ENCODE peak calls at places on chromosomes 16 and 17, in seven cellular contexts. S, F, N, V, P, O and H are unnamed samples.

GRCh38 chr17:4333041-4333440 is 33.4 kb downstream of the UBE2G1 start:
- DNase-seq in S (no peak), F (no peak), N (no peak), V (no peak), P (no peak), O (no peak), H (no peak)

GRCh38 chr17:57954421-57955182 is 610 bp downstream of the CUEDC1 start:
- DNase-seq in S (peak; percentile 4), F (peak; percentile 65), N (no peak), V (no peak), P (peak; percentile 57), O (no peak), H (peak; percentile 87)

GRCh38 chr16:7303677-7304200 is 28.9 kb upstream of the RBFOX1 start:
- DNase-seq in S (no peak), F (no peak), N (no peak), V (no peak), P (no peak), O (no peak), H (no peak)

GRCh38 chr16:17277981-17278381 is 192.8 kb downstream of the XYLT1 start:
- DNase-seq in S (no peak), F (peak; percentile 45), N (peak; percentile 5), V (no peak), P (no peak), O (no peak), H (peak; percentile 53)

GRCh38 chr16:11670171-11671131 is 2.2 kb downstream of the SNN start:
- DNase-seq in S (no peak), F (no peak), N (peak; percentile 26), V (no peak), P (no peak), O (no peak), H (peak; percentile 78)

GRCh38 chr17:81059026-81059425 is 24.1 kb downstream of the BAIAP2 start:
- DNase-seq in S (no peak), F (peak; percentile 16), N (no peak), V (no peak), P (no peak), O (no peak), H (no peak)

GRCh38 chr16:6105115-6105514 is 1007.5 kb upstream of the EEF2KMT start:
- DNase-seq in S (no peak), F (no peak), N (no peak), V (no peak), P (no peak), O (no peak), H (no peak)

GRCh38 chr17:57670769-57671545 is 74.1 kb downstream of the CCDC182 start:
- DNase-seq in S (no peak), F (no peak), N (no peak), V (no peak), P (no peak), O (no peak), H (peak; percentile 30)

GRCh38 chr17:71432378-71433315 is 688.2 kb upstream of the SOX9 start:
- DNase-seq in S (no peak), F (no peak), N (no peak), V (no peak), P (no peak), O (no peak), H (no peak)

GRCh38 chr17:15171433-15172047 is 93.6 kb downstream of the PMP22 start:
- DNase-seq in S (no peak), F (peak; percentile 71), N (peak; percentile 31), V (peak; percentile 44), P (peak; percentile 55), O (no peak), H (peak; percentile 75)

GRCh38 chr16:82773018-82773417 is 146.2 kb downstream of the CDH13 start:
- DNase-seq in S (no peak), F (no peak), N (no peak), V (no peak), P (no peak), O (no peak), H (no peak)

GRCh38 chr17:65538679-65539529 is 22.5 kb downstream of the AXIN2 start:
- DNase-seq in S (no peak), F (no peak), N (no peak), V (no peak), P (no peak), O (no peak), H (no peak)

GRCh38 chr17:28916302-28916934 is 13.5 kb upstream of the DHRS13 start:
- DNase-seq in S (no peak), F (peak; percentile 62), N (peak; percentile 44), V (no peak), P (no peak), O (peak; percentile 47), H (no peak)

GRCh38 chr17:42683407-42684031 is 1.2 kb downstream of the CNTNAP1 start:
- DNase-seq in S (no peak), F (peak; percentile 42), N (no peak), V (no peak), P (no peak), O (no peak), H (peak; percentile 82)

GRCh38 chr16:57603110-57604024 is 25.1 kb upstream of the ADGRG1 start:
- DNase-seq in S (no peak), F (no peak), N (no peak), V (no peak), P (no peak), O (no peak), H (peak; percentile 55)

GRCh38 chr16:1152123-1152638 is 725 bp upstream of the CACNA1H start:
- DNase-seq in S (peak; percentile 47), F (no peak), N (peak; percentile 28), V (no peak), P (no peak), O (no peak), H (no peak)

GRCh38 chr17:42313773-42314566 is 25.7 kb downstream of the STAT5A start:
- DNase-seq in S (no peak), F (no peak), N (peak; percentile 38), V (no peak), P (no peak), O (no peak), H (no peak)

GRCh38 chr16:1048442-1049112 is 24.0 kb upstream of the SSTR5 start:
- DNase-seq in S (no peak), F (peak; percentile 34), N (peak; percentile 43), V (peak; percentile 41), P (peak; percentile 21), O (no peak), H (no peak)

GRCh38 chr16:29804455-29805231 is 1.7 kb upstream of the MAZ start:
- DNase-seq in S (no peak), F (peak; percentile 47), N (no peak), V (no peak), P (no peak), O (peak; percentile 54), H (no peak)

GRCh38 chr17:63490321-63490720 is 13.5 kb downstream of the ACE start:
- DNase-seq in S (no peak), F (no peak), N (no peak), V (no peak), P (no peak), O (no peak), H (no peak)

GRCh38 chr16:66859397-66860068 is 15.3 kb downstream of the CA7 start:
- DNase-seq in S (no peak), F (no peak), N (no peak), V (no peak), P (no peak), O (no peak), H (peak; percentile 11)

GRCh38 chr17:45432405-45433113 is at the start of gene ARHGAP27:
- DNase-seq in S (no peak), F (no peak), N (no peak), V (no peak), P (peak; percentile 28), O (peak; percentile 65), H (peak; percentile 86)